ENCODE peak calls at places on chromosomes 6 and 20, in eight cellular contexts. O is fibroblast of pulmonary artery, L is fibroblast of mammary gland, C is foreskin fibroblast, W is endothelial cell, Z is right atrium auricular region, T is fibroblast of the aortic adventitia, F is progenitor cell of endocrine pancreas. X is an unnamed sample.

GRCh38 chr6:30194797-30195690 is 18.2 kb downstream of the TRIM26 start:
- DNase-seq in W (no peak), T (no peak), O (no peak), L (peak), Z (no peak), F (no peak), C (peak), X (no peak)

GRCh38 chr20:16337707-16338106 is 235.5 kb downstream of the KIF16B start:
- DNase-seq in L (no peak), C (no peak), F (no peak), W (no peak), Z (no peak), O (no peak), T (no peak), X (no peak)

GRCh38 chr6:96213768-96214167 is 198.0 kb downstream of the FUT9 start:
- DNase-seq in F (no peak), C (no peak), W (no peak), Z (no peak), T (no peak), L (no peak), O (no peak), X (no peak)

GRCh38 chr20:10481671-10482070 is 46.6 kb downstream of the SLX4IP start:
- DNase-seq in O (no peak), T (no peak), W (no peak), C (no peak), F (no peak), Z (no peak), L (no peak), X (no peak)

GRCh38 chr6:37546141-37546871 is 46.6 kb upstream of the CCDC167 start:
- DNase-seq in F (no peak), C (no peak), T (no peak), L (no peak), O (no peak), W (no peak), Z (no peak), X (no peak)

GRCh38 chr6:106199331-106199730 is 113.2 kb downstream of the PRDM1 start:
- DNase-seq in O (no peak), Z (no peak), W (no peak), T (no peak), F (no peak), C (no peak), L (no peak), X (no peak)

GRCh38 chr20:32483351-32484220 is 101.5 kb downstream of the NOL4L start:
- DNase-seq in L (peak), F (peak), O (peak), T (peak), C (peak), W (peak), Z (no peak), X (peak)

GRCh38 chr6:48542191-48542590 is 431.2 kb upstream of the PTCHD4 start:
- DNase-seq in Z (no peak), F (no peak), C (peak), W (no peak), T (peak), O (no peak), L (peak), X (no peak)

GRCh38 chr20:42506397-42506796 is 683.3 kb downstream of the PTPRT start:
- DNase-seq in C (no peak), Z (no peak), L (no peak), T (no peak), F (no peak), W (no peak), O (no peak), X (no peak)

GRCh38 chr20:61896058-61896961 is 169.4 kb downstream of the TAF4 start:
- DNase-seq in T (peak), O (peak), Z (no peak), C (peak), F (peak), W (peak), L (peak), X (no peak)

GRCh38 chr20:1150218-1150617 is 31.8 kb downstream of the PSMF1 start:
- DNase-seq in O (peak), T (peak), L (peak), Z (no peak), F (no peak), W (no peak), C (no peak), X (no peak)

GRCh38 chr6:33807606-33808005 is 3.8 kb upstream of the MLN start:
- DNase-seq in W (no peak), O (no peak), T (no peak), C (no peak), Z (no peak), L (no peak), F (no peak), X (no peak)

GRCh38 chr6:110517034-110517433 is 40.6 kb upstream of the SLC22A16 start:
- DNase-seq in Z (no peak), C (no peak), L (no peak), O (no peak), F (no peak), T (no peak), W (no peak), X (no peak)

GRCh38 chr6:31495580-31495979 is 2.4 kb upstream of the MICB start:
- DNase-seq in O (peak), L (peak), C (peak), W (no peak), Z (no peak), F (no peak), T (peak), X (no peak)

GRCh38 chr6:31498748-31499147 is 803 bp downstream of the MICB start:
- DNase-seq in T (no peak), L (no peak), O (no peak), W (peak), F (no peak), C (peak), Z (no peak), X (no peak)

GRCh38 chr6:31493875-31494694 is 3.9 kb upstream of the MICB start:
- DNase-seq in Z (peak), C (peak), T (peak), O (peak), W (peak), F (peak), L (peak), X (peak)

DNA sequence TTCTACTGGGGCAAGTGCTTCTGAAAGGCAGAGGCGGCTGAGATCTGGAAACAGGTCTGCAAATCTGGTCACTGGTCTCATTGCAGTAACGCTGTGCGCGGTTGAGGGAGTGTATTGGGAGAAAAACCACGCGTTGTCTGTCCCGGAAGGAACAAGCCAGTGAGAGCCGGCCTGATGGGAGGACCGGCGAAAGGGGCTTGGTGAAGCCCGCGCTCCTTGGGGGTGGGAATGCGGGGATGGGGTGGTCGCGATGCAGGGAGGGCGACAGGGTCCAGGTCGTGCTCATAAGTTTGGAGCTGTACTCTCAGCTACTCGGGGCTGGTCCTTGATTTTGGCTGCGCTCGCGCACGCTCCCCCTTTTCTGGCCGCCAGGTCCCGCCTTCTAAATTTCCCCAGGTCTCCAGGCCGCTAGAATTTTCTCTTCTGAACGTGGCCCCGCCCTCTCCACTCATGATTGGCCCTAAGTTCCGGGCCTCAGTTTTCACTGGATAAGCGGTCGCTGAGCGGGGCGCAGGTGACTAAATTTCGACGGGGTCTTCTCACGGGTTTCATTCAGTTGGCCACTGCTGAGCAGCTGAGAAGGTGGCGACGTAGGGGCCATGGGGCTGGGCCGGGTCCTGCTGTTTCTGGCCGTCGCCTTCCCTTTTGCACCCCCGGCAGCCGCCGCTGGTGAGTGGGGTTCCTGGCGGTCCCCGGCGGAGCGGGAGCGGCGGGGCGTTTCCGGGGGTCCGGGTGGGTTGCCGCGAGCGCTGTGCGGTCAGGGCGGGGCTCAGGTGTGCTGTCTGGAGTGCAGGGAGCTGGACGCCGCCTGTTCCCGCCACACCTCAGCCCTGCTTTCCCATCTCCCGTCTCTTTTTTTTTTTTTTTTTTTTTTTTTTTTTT is at the start of gene MICB:
- DNase-seq in L (peak), C (peak), T (peak), O (peak), W (peak), F (peak), Z (peak), X (no peak)
- TF ChIP-seq CTCF in L (no peak), C (no peak), T (peak), O (no peak), W (no peak), F (no peak), Z (no peak), X (peak)

DNA sequence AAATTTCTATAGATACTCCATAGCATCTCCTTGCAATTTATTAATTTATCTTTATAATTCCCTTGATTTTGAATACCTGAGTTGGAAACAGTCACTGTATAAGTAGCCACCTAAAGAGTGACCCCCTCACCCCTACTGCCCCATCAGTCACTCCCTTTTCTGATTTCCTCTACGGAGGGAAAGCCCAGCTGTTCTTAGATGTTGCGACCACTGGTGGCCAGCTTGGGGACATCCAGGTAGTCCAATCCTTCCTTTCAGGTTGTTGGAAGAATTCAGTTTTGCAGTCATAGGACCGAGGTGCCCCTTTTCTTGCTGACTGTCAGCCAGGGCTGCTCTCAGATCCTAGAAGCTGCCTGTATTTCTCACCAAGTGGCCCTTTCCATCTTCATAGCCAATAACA is 87.8 kb downstream of the BMP6 start:
- DNase-seq in W (no peak), O (no peak), C (no peak), F (no peak), T (no peak), Z (no peak), L (no peak), X (no peak)
- TF ChIP-seq CTCF in W (no peak), O (no peak), C (no peak), F (peak), T (no peak), Z (no peak), L (no peak), X (peak)

DNA sequence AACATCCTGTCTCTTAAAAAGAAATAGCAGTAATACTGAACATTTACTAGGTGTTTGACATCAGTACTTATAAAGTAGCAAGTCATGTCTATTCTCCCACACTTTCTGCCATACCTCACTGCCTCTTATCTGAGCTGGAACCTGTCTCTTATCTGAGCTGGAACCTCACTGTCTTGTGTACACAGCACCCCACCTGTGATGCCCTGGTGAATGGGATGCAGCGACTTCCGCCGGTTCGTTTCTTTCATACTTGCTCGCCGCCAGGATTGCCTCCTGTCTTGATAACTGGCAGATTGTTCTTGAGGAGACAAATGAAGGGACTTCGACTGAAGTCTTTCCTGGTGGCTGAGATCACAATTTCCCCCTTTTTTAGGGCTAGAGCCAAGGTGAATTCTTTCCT is 2.9 kb downstream of the DSN1 start:
- DNase-seq in W (no peak), O (no peak), L (no peak), Z (no peak), F (no peak), C (no peak), T (no peak), X (no peak)
- TF ChIP-seq CTCF in W (no peak), O (no peak), L (no peak), Z (no peak), F (no peak), C (no peak), T (no peak), X (no peak)

GRCh38 chr6:143591441-143591840 is 79.9 kb upstream of the FUCA2 start:
- DNase-seq in L (no peak), O (no peak), F (no peak), T (no peak), W (no peak), C (no peak), Z (no peak), X (no peak)

GRCh38 chr6:143594647-143595046 is 83.1 kb upstream of the PHACTR2 start:
- DNase-seq in F (no peak), T (peak), W (no peak), Z (no peak), C (no peak), O (no peak), L (peak), X (no peak)

GRCh38 chr6:143589162-143589561 is 77.6 kb upstream of the FUCA2 start:
- DNase-seq in L (no peak), F (no peak), W (no peak), O (no peak), C (no peak), Z (no peak), T (no peak), X (no peak)

GRCh38 chr6:143595256-143596036 is 82.3 kb upstream of the PHACTR2 start:
- DNase-seq in T (no peak), Z (no peak), F (no peak), C (peak), O (no peak), W (no peak), L (no peak), X (no peak)

GRCh38 chr6:143592335-143592734 is 80.8 kb upstream of the FUCA2 start:
- DNase-seq in Z (no peak), L (peak), O (no peak), F (no peak), T (no peak), W (peak), C (peak), X (no peak)
- TF ChIP-seq CTCF in Z (no peak), L (peak), O (peak), F (peak), T (peak), W (peak), C (no peak), X (peak)

GRCh38 chr20:33914871-33915270 is 78.8 kb upstream of the RALY start:
- DNase-seq in W (no peak), F (no peak), O (peak), T (peak), L (peak), C (peak), Z (no peak), X (no peak)
- TF ChIP-seq CTCF in W (no peak), F (no peak), O (no peak), T (no peak), L (peak), C (no peak), Z (no peak), X (no peak)

DNA sequence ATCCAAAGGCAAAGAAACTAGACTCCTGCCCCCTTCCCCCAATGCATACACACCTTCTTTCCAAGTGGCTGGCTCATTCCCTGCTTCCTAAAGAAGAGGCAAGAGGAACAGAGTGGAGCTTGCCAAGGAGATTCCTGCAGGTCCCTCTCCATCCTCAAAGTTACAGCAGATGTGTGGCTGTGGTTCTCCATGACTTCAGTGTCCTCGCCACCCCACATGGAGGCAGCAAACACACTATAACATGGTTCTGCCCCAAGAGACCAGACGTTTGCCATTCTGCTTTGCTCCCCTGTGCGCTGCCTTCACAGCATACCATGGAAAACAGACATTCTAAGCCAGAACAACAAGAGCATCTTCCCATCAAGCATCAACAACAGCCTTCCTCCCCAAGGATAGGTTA is 84.4 kb downstream of the BACH2 start:
- DNase-seq in T (no peak), O (no peak), Z (no peak), F (no peak), L (no peak), W (no peak), C (no peak), X (no peak)
- TF ChIP-seq CTCF in T (no peak), O (no peak), Z (no peak), F (no peak), L (no peak), W (no peak), C (no peak), X (no peak)

DNA sequence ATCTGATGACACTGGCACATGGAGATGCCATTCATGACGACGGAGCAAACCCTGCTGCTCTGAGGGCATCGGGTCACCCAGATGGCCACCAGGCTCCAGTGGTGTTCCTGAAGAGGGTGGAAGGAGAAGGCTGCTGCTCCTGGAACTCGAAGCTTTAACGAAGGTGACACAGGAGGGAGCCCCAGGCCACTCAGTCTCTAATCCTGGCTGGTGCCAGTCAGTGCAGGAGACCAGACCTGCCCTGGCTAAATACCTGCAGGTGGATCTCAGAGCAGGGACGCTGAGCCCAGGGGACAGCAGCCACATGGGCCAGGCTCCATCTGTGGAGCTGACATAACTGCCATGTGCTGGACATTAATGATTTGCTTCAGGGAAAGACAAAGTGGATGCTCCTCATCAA is 90.4 kb downstream of the FAM50B start:
- DNase-seq in Z (no peak), O (no peak), C (no peak), W (no peak), L (no peak), F (no peak), T (no peak), X (no peak)
- TF ChIP-seq CTCF in Z (no peak), O (no peak), C (no peak), W (no peak), L (no peak), F (no peak), T (no peak), X (no peak)